ENCODE peak calls at places on chromosomes 7 and 10, in six cellular contexts. O is hepatocyte, J is ovary, C is PC-9, S is Peyer's patch, Q is mammary epithelial cell. R is an unnamed sample.

GRCh38 chr7:28808786-28809533 is 149.2 kb downstream of the TRIL start:
- DNase-seq in S (peak; percentile 87), C (no peak), O (no peak), Q (peak; percentile 35), J (no peak), R (no peak)

GRCh38 chr10:80596391-80597257 is 58.9 kb downstream of the SH2D4B start:
- DNase-seq in S (peak; percentile 66), C (peak; percentile 10), J (no peak), Q (peak; percentile 30), O (peak; percentile 44), R (peak; percentile 67)

GRCh38 chr10:26951650-26952049 is 90.9 kb upstream of the ABI1 start:
- DNase-seq in Q (no peak), S (no peak), O (no peak), J (no peak), C (no peak), R (no peak)

GRCh38 chr10:34002896-34003295 is 668.4 kb upstream of the NRP1 start:
- DNase-seq in Q (no peak), J (no peak), O (no peak), C (no peak), S (no peak), R (no peak)

GRCh38 chr10:98694863-98695262 is 248.1 kb upstream of the HPS1 start:
- DNase-seq in Q (no peak), S (no peak), O (no peak), C (no peak), J (no peak), R (no peak)

GRCh38 chr10:126969310-126969709 is 64.1 kb downstream of the DOCK1 start:
- DNase-seq in Q (peak; percentile 31), J (no peak), O (peak; percentile 31), S (peak; percentile 52), C (no peak), R (peak; percentile 11)

GRCh38 chr7:157538735-157539134 is 201.9 kb downstream of the DNAJB6 start:
- DNase-seq in J (no peak), O (no peak), C (no peak), Q (no peak), S (no peak), R (no peak)

GRCh38 chr10:955820-956217 is 24.3 kb upstream of the LARP4B start:
- DNase-seq in O (no peak), C (no peak), S (no peak), J (no peak), Q (no peak), R (peak; percentile 39)

GRCh38 chr10:124917939-124918830 is 23.7 kb upstream of the ZRANB1 start:
- DNase-seq in Q (peak; percentile 61), C (no peak), J (no peak), S (no peak), O (no peak), R (peak; percentile 18)

GRCh38 chr7:270351-270983 is 19.5 kb upstream of the FOXL3 start:
- DNase-seq in C (no peak), S (no peak), Q (no peak), J (no peak), O (no peak), R (no peak)

GRCh38 chr7:102046373-102047117 is 229.1 kb downstream of the CUX1 start:
- DNase-seq in C (no peak), Q (no peak), O (no peak), J (no peak), S (no peak), R (no peak)

GRCh38 chr7:108028111-108028510 is 25.1 kb upstream of the LAMB1 start:
- DNase-seq in O (peak; percentile 34), Q (no peak), J (no peak), C (no peak), S (no peak), R (no peak)

GRCh38 chr7:25557379-25557916 is 329.2 kb upstream of the NPVF start:
- DNase-seq in O (peak; percentile 34), C (no peak), S (no peak), Q (no peak), J (peak; percentile 27), R (no peak)

GRCh38 chr10:86970152-86970886 is 2.0 kb downstream of the ADIRF start:
- DNase-seq in O (peak; percentile 29), J (peak; percentile 91), Q (peak; percentile 61), C (peak; percentile 82), S (peak; percentile 75), R (peak; percentile 65)

GRCh38 chr7:29563590-29564454 is at the start of gene PRR15:
- DNase-seq in J (peak; percentile 64), O (peak; percentile 89), C (peak; percentile 95), S (peak; percentile 91), Q (peak; percentile 75), R (no peak)

GRCh38 chr10:116926426-116926825 is 77.1 kb downstream of the ENO4 start:
- DNase-seq in S (no peak), Q (no peak), J (no peak), O (no peak), C (no peak), R (no peak)

GRCh38 chr10:80468002-80468401 is 13.9 kb downstream of the TSPAN14 start:
- DNase-seq in C (peak; percentile 63), S (peak; percentile 91), Q (no peak), O (no peak), J (peak; percentile 80), R (no peak)

GRCh38 chr7:70414368-70414767 is 717.6 kb upstream of the GALNT17 start:
- DNase-seq in O (no peak), Q (no peak), J (no peak), C (no peak), S (no peak), R (no peak)

GRCh38 chr7:128497405-128497804 is 20.9 kb downstream of the METTL2B start:
- DNase-seq in O (no peak), C (no peak), J (no peak), Q (no peak), S (no peak), R (no peak)

GRCh38 chr7:40644454-40645188 is 509.8 kb downstream of the SUGCT start:
- DNase-seq in C (no peak), O (no peak), Q (no peak), S (no peak), J (no peak), R (no peak)

GRCh38 chr10:8815969-8816368 is 761.5 kb downstream of the GATA3 start:
- DNase-seq in O (no peak), J (no peak), Q (peak; percentile 63), S (no peak), C (no peak), R (no peak)

GRCh38 chr10:8054498-8055407 is at the start of gene GATA3:
- DNase-seq in O (peak; percentile 86), Q (peak; percentile 91), J (no peak), C (peak; percentile 86), S (peak; percentile 89), R (peak; percentile 74)

DNA sequence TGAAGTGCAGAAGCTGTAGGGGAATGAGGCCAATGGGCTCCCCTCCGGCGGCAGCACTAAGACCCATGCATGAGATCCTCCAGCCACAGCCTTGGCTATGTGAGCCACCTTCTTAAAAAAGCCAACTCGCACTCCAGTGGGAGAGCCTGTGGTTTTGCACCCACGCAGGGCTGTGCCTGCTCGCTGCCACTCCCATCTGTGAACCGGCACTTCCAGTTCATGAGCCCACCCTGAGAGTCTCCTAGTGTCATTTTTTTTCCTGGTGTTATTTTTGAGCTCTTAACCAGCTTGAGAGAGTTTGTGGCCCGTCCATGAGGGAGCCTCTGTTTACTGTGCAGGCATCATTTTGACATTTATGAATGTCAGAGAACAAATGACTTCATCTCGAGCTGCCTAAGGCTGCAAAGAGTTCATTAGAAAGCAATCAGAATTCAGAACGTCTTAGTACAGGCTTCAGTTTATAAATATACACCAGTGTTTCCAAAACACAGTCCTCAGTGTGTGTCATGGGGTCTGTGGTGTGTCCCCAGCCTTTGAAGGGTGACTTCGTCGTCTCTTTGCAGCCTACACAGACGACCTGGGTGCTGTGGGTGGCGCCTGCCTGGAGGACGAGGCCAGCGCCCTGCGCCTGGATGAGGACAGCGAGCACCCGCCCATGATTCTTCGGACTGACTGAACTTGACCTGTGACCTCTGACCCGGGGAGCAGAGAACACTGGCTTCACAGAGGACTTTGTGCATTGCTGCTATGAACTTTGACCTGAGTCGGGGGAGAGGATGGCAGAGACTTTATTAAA is 40.4 kb downstream of the WIPI2 start:
- DNase-seq in Q (no peak), C (no peak), S (peak; percentile 65), O (no peak), J (no peak), R (no peak)
- H3K4me3 ChIP-seq in Q (no peak overlapping the region), C (no peak overlapping the region), S (no peak overlapping the region), O (no peak overlapping the region), J (no peak overlapping the region), R (no peak overlapping the region)

GRCh38 chr10:61900829-61901783 is at the start of gene ARID5B:
- DNase-seq in J (no peak), O (peak; percentile 67), C (peak; percentile 48), S (peak; percentile 86), Q (peak; percentile 77), R (peak; percentile 73)

GRCh38 chr10:61902448-61903183 is 1.1 kb downstream of the ARID5B start:
- DNase-seq in C (peak; percentile 52), J (peak; percentile 23), Q (peak; percentile 75), S (peak; percentile 84), O (peak; percentile 68), R (peak; percentile 71)

GRCh38 chr10:61903184-61903990 is 1.9 kb downstream of the ARID5B start:
- DNase-seq in C (peak; percentile 42), S (peak; percentile 89), O (peak; percentile 75), Q (peak; percentile 63), J (peak; percentile 35), R (peak; percentile 56)

GRCh38 chr10:61899997-61900828 is 1.3 kb upstream of the ARID5B start:
- DNase-seq in J (peak; percentile 28), O (peak; percentile 66), C (peak; percentile 51), S (peak; percentile 93), Q (peak; percentile 83), R (peak; percentile 80)

GRCh38 chr10:61901829-61902447 is 439 bp downstream of the ARID5B start:
- DNase-seq in J (no peak), Q (peak; percentile 48), O (peak; percentile 28), S (peak; percentile 54), C (peak; percentile 28), R (peak; percentile 37)
- H3K27ac ChIP-seq in J (peak overlapping the region; percentile 79), Q (peak overlapping the region; percentile 99), O (peak overlapping the region; percentile 99), S (peak overlapping the region; percentile 94), C (peak overlapping the region; percentile 5), R (peak overlapping the region; percentile 40)

DNA sequence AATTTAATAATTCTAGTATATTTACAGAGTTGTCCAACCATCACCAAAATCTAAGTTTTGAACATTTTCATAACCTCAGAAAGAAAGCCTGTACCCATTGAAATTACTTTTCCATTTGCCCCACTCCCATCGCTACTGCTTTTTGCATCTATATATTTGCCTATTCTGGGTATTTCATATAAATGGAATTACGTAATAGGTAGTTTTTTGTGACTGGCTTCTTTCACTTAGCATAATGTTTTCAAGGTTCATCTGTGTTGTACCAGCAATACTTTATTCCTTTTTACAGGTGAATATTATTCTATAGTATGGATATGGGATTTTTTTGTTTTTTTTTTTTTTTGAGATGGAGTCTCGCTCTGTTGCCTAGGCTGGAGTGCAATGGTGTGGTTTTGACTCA is 22.6 kb downstream of the KIF11 start:
- DNase-seq in Q (no peak), J (no peak), S (no peak), C (no peak), O (no peak), R (no peak)
- H3K36me3 ChIP-seq in Q (peaks cover 34% of the 10 kb centered on the region), J (no peaks in the 10 kb centered on the region), S (no peaks in the 10 kb centered on the region), C (no peaks in the 10 kb centered on the region), O (no peaks in the 10 kb centered on the region), R (peaks cover 66% of the 10 kb centered on the region)

DNA sequence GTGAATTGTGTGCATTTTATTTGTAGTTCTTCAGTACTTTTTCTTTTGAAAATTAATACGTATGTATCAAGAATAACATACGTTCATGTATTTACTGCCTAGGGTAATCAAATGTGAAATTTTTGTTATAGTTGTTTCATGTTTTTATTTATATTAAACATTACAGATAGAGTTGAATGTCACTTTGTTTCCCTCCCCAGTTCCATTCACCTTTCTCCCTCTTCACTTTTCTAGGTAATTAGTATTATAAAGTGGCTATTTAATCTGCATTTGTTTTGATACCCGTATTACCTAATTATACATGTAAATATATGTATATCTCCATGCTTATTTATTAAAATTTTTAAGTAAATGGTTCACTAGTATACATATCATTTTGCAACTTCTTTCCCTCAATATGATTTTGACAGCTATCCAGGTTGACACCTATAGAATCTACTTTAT is 1.3 kb upstream of the KLF14 start:
- DNase-seq in J (no peak), O (no peak), S (no peak), C (no peak), Q (no peak), R (no peak)
- H3K4me3 ChIP-seq in J (no peak overlapping the region), O (no peak overlapping the region), S (peak overlapping the region; percentile 59), C (peak overlapping the region; percentile 48), Q (no peak overlapping the region), R (peak overlapping the region; percentile 61)